ENCODE peak calls at places on chromosomes 12 and 14, in six cellular contexts. C, L, P, T, E and M are unnamed samples.

GRCh38 chr12:98820005-98820404 is 174.9 kb downstream of the APAF1 start:
- DNase-seq in C (no peak), L (no peak), P (peak; percentile 20), T (no peak), E (no peak), M (no peak)

GRCh38 chr12:66647034-66647691 is 31.7 kb downstream of the GRIP1 start:
- DNase-seq in C (no peak), L (no peak), P (peak; percentile 99), T (peak; percentile 94), E (no peak), M (peak; percentile 52)

GRCh38 chr12:50542448-50542847 is 37.7 kb downstream of the DIP2B start:
- DNase-seq in C (no peak), L (no peak), P (peak; percentile 39), T (no peak), E (peak; percentile 19), M (peak; percentile 86)

GRCh38 chr12:41946106-41946505 is 198.6 kb downstream of the GXYLT1 start:
- DNase-seq in C (no peak), L (no peak), P (no peak), T (no peak), E (no peak), M (no peak)

GRCh38 chr12:109966531-109966930 is 29.6 kb downstream of the GIT2 start:
- DNase-seq in C (no peak), L (no peak), P (no peak), T (no peak), E (no peak), M (no peak)

GRCh38 chr14:71815110-71815509 is 117.1 kb upstream of the RGS6 start:
- DNase-seq in C (no peak), L (no peak), P (no peak), T (no peak), E (no peak), M (no peak)

GRCh38 chr12:103401421-103401820 is 94.3 kb downstream of the C12orf42 start:
- DNase-seq in C (no peak), L (peak; percentile 7), P (no peak), T (peak; percentile 2), E (no peak), M (peak; percentile 74)

GRCh38 chr12:51866324-51866723 is 17.8 kb upstream of the FIGNL2 start:
- DNase-seq in C (no peak), L (no peak), P (no peak), T (no peak), E (no peak), M (no peak)

GRCh38 chr14:68585690-68586089 is 207.2 kb downstream of the ZFP36L1 start:
- DNase-seq in C (no peak), L (no peak), P (peak; percentile 92), T (no peak), E (no peak), M (no peak)

GRCh38 chr12:104122298-104122697 is 15.7 kb downstream of the NFYB start:
- DNase-seq in C (no peak), L (no peak), P (no peak), T (no peak), E (no peak), M (no peak)

GRCh38 chr14:61589691-61590521 is 105.4 kb upstream of the HIF1A start:
- DNase-seq in C (no peak), L (no peak), P (no peak), T (no peak), E (no peak), M (no peak)

GRCh38 chr12:45586486-45586885 is 143.0 kb upstream of the ARID2 start:
- DNase-seq in C (no peak), L (no peak), P (no peak), T (no peak), E (no peak), M (no peak)

GRCh38 chr14:104432611-104433231 is 146.8 kb upstream of the C14orf180 start:
- DNase-seq in C (no peak), L (no peak), P (no peak), T (no peak), E (no peak), M (no peak)

GRCh38 chr12:117365072-117365616 is 3.7 kb upstream of the NOS1 start:
- DNase-seq in C (no peak), L (no peak), P (no peak), T (no peak), E (no peak), M (no peak)

GRCh38 chr14:22791302-22791701 is 23.9 kb downstream of the SLC7A7 start:
- DNase-seq in C (no peak), L (no peak), P (peak; percentile 67), T (peak; percentile 32), E (no peak), M (peak; percentile 40)

GRCh38 chr12:81610955-81611889 is 147.9 kb downstream of the PPFIA2 start:
- DNase-seq in C (no peak), L (no peak), P (no peak), T (no peak), E (no peak), M (peak; percentile 24)

GRCh38 chr12:3055712-3056467 is 21.3 kb upstream of the TSPAN9 start:
- DNase-seq in C (no peak), L (no peak), P (peak; percentile 34), T (no peak), E (no peak), M (no peak)

GRCh38 chr14:55915464-55915863 is 202.7 kb upstream of the PELI2 start:
- DNase-seq in C (no peak), L (no peak), P (no peak), T (no peak), E (no peak), M (no peak)

GRCh38 chr12:71972441-71973074 is 33.9 kb downstream of the TPH2 start:
- DNase-seq in C (no peak), L (no peak), P (no peak), T (no peak), E (no peak), M (no peak)

GRCh38 chr14:34018125-34018524 is 67.3 kb upstream of the EGLN3 start:
- DNase-seq in C (no peak), L (no peak), P (no peak), T (no peak), E (no peak), M (no peak)

GRCh38 chr14:104104006-104104901 is 18.8 kb downstream of the ASPG start:
- DNase-seq in C (no peak), L (no peak), P (no peak), T (no peak), E (no peak), M (no peak)

GRCh38 chr12:105622846-105623245 is 292.4 kb downstream of the C12orf75 start:
- DNase-seq in C (no peak), L (no peak), P (no peak), T (no peak), E (no peak), M (no peak)

GRCh38 chr12:32870716-32871115 is 25.9 kb downstream of the PKP2 start:
- DNase-seq in C (no peak), L (no peak), P (no peak), T (no peak), E (no peak), M (no peak)

GRCh38 chr14:24605435-24606190 is 3.9 kb downstream of the GZMH start:
- DNase-seq in C (peak; percentile 51), L (peak; percentile 45), P (peak; percentile 3), T (no peak), E (peak; percentile 72), M (peak; percentile 21)